ENCODE peak calls at places on chromosomes 3 and 15, in four cellular contexts. One of them, this sample, is unnamed.

GRCh38 chr3:60948488-60948887 is 302.8 kb downstream of the FHIT start:
- DNase-seq in AG20443: peak
- DNase-seq in activated T-helper 1 cell treated with anti-CD3 and anti-CD28 coated beads, Interleukin-12 subunit alpha, Interleukin-12 subunit beta, Interleukin-2, Interleukin-4 antibody, amounts not matched to agents 30 ng/mL and 10 ng/mL and 1 ng/mL, durations not matched to agents 14 hours and 24 hours and 36 hours: no peak
- DNase-seq in mammary epithelial cell: peak
- DNase-seq in this sample: no peak

GRCh38 chr15:40844543-40844981 is 714 bp downstream of the SPINT1 start:
- DNase-seq in AG20443: peak
- DNase-seq in activated T-helper 1 cell treated with anti-CD3 and anti-CD28 coated beads, Interleukin-12 subunit alpha, Interleukin-12 subunit beta, Interleukin-2, Interleukin-4 antibody, amounts not matched to agents 30 ng/mL and 10 ng/mL and 1 ng/mL, durations not matched to agents 14 hours and 24 hours and 36 hours: peak
- DNase-seq in mammary epithelial cell: no peak
- DNase-seq in this sample: no peak

GRCh38 chr15:79007066-79007465 is 62.2 kb upstream of the CTSH start:
- DNase-seq in AG20443: peak
- DNase-seq in activated T-helper 1 cell treated with anti-CD3 and anti-CD28 coated beads, Interleukin-12 subunit alpha, Interleukin-12 subunit beta, Interleukin-2, Interleukin-4 antibody, amounts not matched to agents 30 ng/mL and 10 ng/mL and 1 ng/mL, durations not matched to agents 14 hours and 24 hours and 36 hours: no peak
- DNase-seq in mammary epithelial cell: no peak
- DNase-seq in this sample: no peak

GRCh38 chr3:100740207-100740606 is 30.9 kb downstream of the TFG start:
- DNase-seq in AG20443: no peak
- DNase-seq in activated T-helper 1 cell treated with anti-CD3 and anti-CD28 coated beads, Interleukin-12 subunit alpha, Interleukin-12 subunit beta, Interleukin-2, Interleukin-4 antibody, amounts not matched to agents 30 ng/mL and 10 ng/mL and 1 ng/mL, durations not matched to agents 14 hours and 24 hours and 36 hours: no peak
- DNase-seq in mammary epithelial cell: no peak
- DNase-seq in this sample: no peak

GRCh38 chr3:159861369-159861987 is 127.2 kb upstream of the IL12A start:
- DNase-seq in AG20443: no peak
- DNase-seq in activated T-helper 1 cell treated with anti-CD3 and anti-CD28 coated beads, Interleukin-12 subunit alpha, Interleukin-12 subunit beta, Interleukin-2, Interleukin-4 antibody, amounts not matched to agents 30 ng/mL and 10 ng/mL and 1 ng/mL, durations not matched to agents 14 hours and 24 hours and 36 hours: no peak
- DNase-seq in mammary epithelial cell: peak
- DNase-seq in this sample: no peak

GRCh38 chr15:65095011-65095746 is 18.6 kb downstream of the KBTBD13 start:
- DNase-seq in AG20443: no peak
- DNase-seq in activated T-helper 1 cell treated with anti-CD3 and anti-CD28 coated beads, Interleukin-12 subunit alpha, Interleukin-12 subunit beta, Interleukin-2, Interleukin-4 antibody, amounts not matched to agents 30 ng/mL and 10 ng/mL and 1 ng/mL, durations not matched to agents 14 hours and 24 hours and 36 hours: no peak
- DNase-seq in mammary epithelial cell: no peak
- DNase-seq in this sample: no peak

GRCh38 chr3:172155880-172156279 is 116.5 kb downstream of the FNDC3B start:
- DNase-seq in AG20443: no peak
- DNase-seq in activated T-helper 1 cell treated with anti-CD3 and anti-CD28 coated beads, Interleukin-12 subunit alpha, Interleukin-12 subunit beta, Interleukin-2, Interleukin-4 antibody, amounts not matched to agents 30 ng/mL and 10 ng/mL and 1 ng/mL, durations not matched to agents 14 hours and 24 hours and 36 hours: no peak
- DNase-seq in mammary epithelial cell: no peak
- DNase-seq in this sample: no peak

GRCh38 chr3:133938770-133939495 is 43.3 kb upstream of the RAB6B start:
- DNase-seq in AG20443: no peak
- DNase-seq in activated T-helper 1 cell treated with anti-CD3 and anti-CD28 coated beads, Interleukin-12 subunit alpha, Interleukin-12 subunit beta, Interleukin-2, Interleukin-4 antibody, amounts not matched to agents 30 ng/mL and 10 ng/mL and 1 ng/mL, durations not matched to agents 14 hours and 24 hours and 36 hours: no peak
- DNase-seq in mammary epithelial cell: peak
- DNase-seq in this sample: no peak

GRCh38 chr3:141992512-141992911 is 116.1 kb downstream of the ATP1B3 start:
- DNase-seq in AG20443: no peak
- DNase-seq in activated T-helper 1 cell treated with anti-CD3 and anti-CD28 coated beads, Interleukin-12 subunit alpha, Interleukin-12 subunit beta, Interleukin-2, Interleukin-4 antibody, amounts not matched to agents 30 ng/mL and 10 ng/mL and 1 ng/mL, durations not matched to agents 14 hours and 24 hours and 36 hours: no peak
- DNase-seq in mammary epithelial cell: no peak
- DNase-seq in this sample: no peak

GRCh38 chr15:77482570-77482969 is 61.9 kb downstream of the HMG20A start:
- DNase-seq in AG20443: peak
- DNase-seq in activated T-helper 1 cell treated with anti-CD3 and anti-CD28 coated beads, Interleukin-12 subunit alpha, Interleukin-12 subunit beta, Interleukin-2, Interleukin-4 antibody, amounts not matched to agents 30 ng/mL and 10 ng/mL and 1 ng/mL, durations not matched to agents 14 hours and 24 hours and 36 hours: no peak
- DNase-seq in mammary epithelial cell: no peak
- DNase-seq in this sample: no peak

GRCh38 chr3:169744332-169745054 is 20.4 kb downstream of the TERC start:
- DNase-seq in AG20443: no peak
- DNase-seq in activated T-helper 1 cell treated with anti-CD3 and anti-CD28 coated beads, Interleukin-12 subunit alpha, Interleukin-12 subunit beta, Interleukin-2, Interleukin-4 antibody, amounts not matched to agents 30 ng/mL and 10 ng/mL and 1 ng/mL, durations not matched to agents 14 hours and 24 hours and 36 hours: no peak
- DNase-seq in mammary epithelial cell: peak
- DNase-seq in this sample: no peak

GRCh38 chr3:158936530-158937113 is 134.8 kb downstream of the MFSD1 start:
- DNase-seq in AG20443: no peak
- DNase-seq in activated T-helper 1 cell treated with anti-CD3 and anti-CD28 coated beads, Interleukin-12 subunit alpha, Interleukin-12 subunit beta, Interleukin-2, Interleukin-4 antibody, amounts not matched to agents 30 ng/mL and 10 ng/mL and 1 ng/mL, durations not matched to agents 14 hours and 24 hours and 36 hours: no peak
- DNase-seq in mammary epithelial cell: no peak
- DNase-seq in this sample: no peak

GRCh38 chr3:197154-197855 is 742 bp downstream of the CHL1 start:
- DNase-seq in AG20443: peak
- DNase-seq in activated T-helper 1 cell treated with anti-CD3 and anti-CD28 coated beads, Interleukin-12 subunit alpha, Interleukin-12 subunit beta, Interleukin-2, Interleukin-4 antibody, amounts not matched to agents 30 ng/mL and 10 ng/mL and 1 ng/mL, durations not matched to agents 14 hours and 24 hours and 36 hours: no peak
- DNase-seq in mammary epithelial cell: no peak
- DNase-seq in this sample: no peak

GRCh38 chr3:170941551-170941950 is 33.1 kb upstream of the EIF5A2 start:
- DNase-seq in AG20443: no peak
- DNase-seq in activated T-helper 1 cell treated with anti-CD3 and anti-CD28 coated beads, Interleukin-12 subunit alpha, Interleukin-12 subunit beta, Interleukin-2, Interleukin-4 antibody, amounts not matched to agents 30 ng/mL and 10 ng/mL and 1 ng/mL, durations not matched to agents 14 hours and 24 hours and 36 hours: no peak
- DNase-seq in mammary epithelial cell: no peak
- DNase-seq in this sample: no peak

GRCh38 chr3:10455515-10455914 is 49.9 kb downstream of the ATP2B2 start:
- DNase-seq in AG20443: no peak
- DNase-seq in activated T-helper 1 cell treated with anti-CD3 and anti-CD28 coated beads, Interleukin-12 subunit alpha, Interleukin-12 subunit beta, Interleukin-2, Interleukin-4 antibody, amounts not matched to agents 30 ng/mL and 10 ng/mL and 1 ng/mL, durations not matched to agents 14 hours and 24 hours and 36 hours: no peak
- DNase-seq in mammary epithelial cell: no peak
- DNase-seq in this sample: no peak

GRCh38 chr3:41503998-41504623 is 304.8 kb downstream of the CTNNB1 start:
- DNase-seq in AG20443: no peak
- DNase-seq in activated T-helper 1 cell treated with anti-CD3 and anti-CD28 coated beads, Interleukin-12 subunit alpha, Interleukin-12 subunit beta, Interleukin-2, Interleukin-4 antibody, amounts not matched to agents 30 ng/mL and 10 ng/mL and 1 ng/mL, durations not matched to agents 14 hours and 24 hours and 36 hours: no peak
- DNase-seq in mammary epithelial cell: no peak
- DNase-seq in this sample: no peak

GRCh38 chr3:34351857-34352545 is 553.6 kb downstream of the PDCD6IP start:
- DNase-seq in AG20443: no peak
- DNase-seq in activated T-helper 1 cell treated with anti-CD3 and anti-CD28 coated beads, Interleukin-12 subunit alpha, Interleukin-12 subunit beta, Interleukin-2, Interleukin-4 antibody, amounts not matched to agents 30 ng/mL and 10 ng/mL and 1 ng/mL, durations not matched to agents 14 hours and 24 hours and 36 hours: no peak
- DNase-seq in mammary epithelial cell: no peak
- DNase-seq in this sample: no peak

GRCh38 chr3:79490165-79491028 is 277.4 kb downstream of the ROBO1 start:
- DNase-seq in AG20443: peak
- DNase-seq in activated T-helper 1 cell treated with anti-CD3 and anti-CD28 coated beads, Interleukin-12 subunit alpha, Interleukin-12 subunit beta, Interleukin-2, Interleukin-4 antibody, amounts not matched to agents 30 ng/mL and 10 ng/mL and 1 ng/mL, durations not matched to agents 14 hours and 24 hours and 36 hours: no peak
- DNase-seq in mammary epithelial cell: peak
- DNase-seq in this sample: no peak

GRCh38 chr15:74613953-74614743 is 1.5 kb upstream of the CLK3 start:
- DNase-seq in AG20443: no peak
- DNase-seq in activated T-helper 1 cell treated with anti-CD3 and anti-CD28 coated beads, Interleukin-12 subunit alpha, Interleukin-12 subunit beta, Interleukin-2, Interleukin-4 antibody, amounts not matched to agents 30 ng/mL and 10 ng/mL and 1 ng/mL, durations not matched to agents 14 hours and 24 hours and 36 hours: no peak
- DNase-seq in mammary epithelial cell: no peak
- DNase-seq in this sample: no peak

GRCh38 chr3:142808103-142808917 is 80.6 kb downstream of the PCOLCE2 start:
- DNase-seq in AG20443: peak
- DNase-seq in activated T-helper 1 cell treated with anti-CD3 and anti-CD28 coated beads, Interleukin-12 subunit alpha, Interleukin-12 subunit beta, Interleukin-2, Interleukin-4 antibody, amounts not matched to agents 30 ng/mL and 10 ng/mL and 1 ng/mL, durations not matched to agents 14 hours and 24 hours and 36 hours: no peak
- DNase-seq in mammary epithelial cell: peak
- DNase-seq in this sample: peak

GRCh38 chr3:10782011-10782410 is 34.0 kb upstream of the SLC6A11 start:
- DNase-seq in AG20443: no peak
- DNase-seq in activated T-helper 1 cell treated with anti-CD3 and anti-CD28 coated beads, Interleukin-12 subunit alpha, Interleukin-12 subunit beta, Interleukin-2, Interleukin-4 antibody, amounts not matched to agents 30 ng/mL and 10 ng/mL and 1 ng/mL, durations not matched to agents 14 hours and 24 hours and 36 hours: no peak
- DNase-seq in mammary epithelial cell: no peak
- DNase-seq in this sample: no peak

GRCh38 chr3:11591401-11592266 is 52.1 kb downstream of the VGLL4 start:
- DNase-seq in AG20443: peak
- DNase-seq in activated T-helper 1 cell treated with anti-CD3 and anti-CD28 coated beads, Interleukin-12 subunit alpha, Interleukin-12 subunit beta, Interleukin-2, Interleukin-4 antibody, amounts not matched to agents 30 ng/mL and 10 ng/mL and 1 ng/mL, durations not matched to agents 14 hours and 24 hours and 36 hours: no peak
- DNase-seq in mammary epithelial cell: peak
- DNase-seq in this sample: no peak

GRCh38 chr15:32124726-32125125 is 94.4 kb downstream of the CHRNA7 start:
- DNase-seq in AG20443: no peak
- DNase-seq in activated T-helper 1 cell treated with anti-CD3 and anti-CD28 coated beads, Interleukin-12 subunit alpha, Interleukin-12 subunit beta, Interleukin-2, Interleukin-4 antibody, amounts not matched to agents 30 ng/mL and 10 ng/mL and 1 ng/mL, durations not matched to agents 14 hours and 24 hours and 36 hours: no peak
- DNase-seq in mammary epithelial cell: no peak
- DNase-seq in this sample: no peak

GRCh38 chr3:40232626-40233025 is 76.9 kb upstream of the EIF1B start:
- DNase-seq in AG20443: no peak
- DNase-seq in activated T-helper 1 cell treated with anti-CD3 and anti-CD28 coated beads, Interleukin-12 subunit alpha, Interleukin-12 subunit beta, Interleukin-2, Interleukin-4 antibody, amounts not matched to agents 30 ng/mL and 10 ng/mL and 1 ng/mL, durations not matched to agents 14 hours and 24 hours and 36 hours: no peak
- DNase-seq in mammary epithelial cell: no peak
- DNase-seq in this sample: no peak

GRCh38 chr3:52062499-52062898 is 6.1 kb upstream of the DUSP7 start:
- DNase-seq in AG20443: peak
- DNase-seq in activated T-helper 1 cell treated with anti-CD3 and anti-CD28 coated beads, Interleukin-12 subunit alpha, Interleukin-12 subunit beta, Interleukin-2, Interleukin-4 antibody, amounts not matched to agents 30 ng/mL and 10 ng/mL and 1 ng/mL, durations not matched to agents 14 hours and 24 hours and 36 hours: no peak
- DNase-seq in mammary epithelial cell: peak
- DNase-seq in this sample: peak

GRCh38 chr3:178059124-178059523 is 477.1 kb upstream of the KCNMB2 start:
- DNase-seq in AG20443: no peak
- DNase-seq in activated T-helper 1 cell treated with anti-CD3 and anti-CD28 coated beads, Interleukin-12 subunit alpha, Interleukin-12 subunit beta, Interleukin-2, Interleukin-4 antibody, amounts not matched to agents 30 ng/mL and 10 ng/mL and 1 ng/mL, durations not matched to agents 14 hours and 24 hours and 36 hours: no peak
- DNase-seq in mammary epithelial cell: no peak
- DNase-seq in this sample: no peak

GRCh38 chr3:183244981-183245476 is 8.0 kb upstream of the B3GNT5 start:
- DNase-seq in AG20443: no peak
- DNase-seq in activated T-helper 1 cell treated with anti-CD3 and anti-CD28 coated beads, Interleukin-12 subunit alpha, Interleukin-12 subunit beta, Interleukin-2, Interleukin-4 antibody, amounts not matched to agents 30 ng/mL and 10 ng/mL and 1 ng/mL, durations not matched to agents 14 hours and 24 hours and 36 hours: no peak
- DNase-seq in mammary epithelial cell: no peak
- DNase-seq in this sample: no peak

GRCh38 chr15:83843511-83843910 is 189.6 kb downstream of the ADAMTSL3 start:
- DNase-seq in AG20443: peak
- DNase-seq in activated T-helper 1 cell treated with anti-CD3 and anti-CD28 coated beads, Interleukin-12 subunit alpha, Interleukin-12 subunit beta, Interleukin-2, Interleukin-4 antibody, amounts not matched to agents 30 ng/mL and 10 ng/mL and 1 ng/mL, durations not matched to agents 14 hours and 24 hours and 36 hours: no peak
- DNase-seq in mammary epithelial cell: peak
- DNase-seq in this sample: no peak

GRCh38 chr15:40445411-40446055 is 4.8 kb downstream of the BAHD1 start:
- DNase-seq in AG20443: no peak
- DNase-seq in activated T-helper 1 cell treated with anti-CD3 and anti-CD28 coated beads, Interleukin-12 subunit alpha, Interleukin-12 subunit beta, Interleukin-2, Interleukin-4 antibody, amounts not matched to agents 30 ng/mL and 10 ng/mL and 1 ng/mL, durations not matched to agents 14 hours and 24 hours and 36 hours: no peak
- DNase-seq in mammary epithelial cell: no peak
- DNase-seq in this sample: no peak

This sample was measured in keratinocyte.